ENCODE peak calls at places on chromosomes 1 and 21, in four cellular contexts. T is lung; C is Peyer's patch; R is activated CD4-positive, alpha-beta T cell treated with anti-CD3 and anti-CD28 coated beads, Interleukin-2, amount 50 U/mL, for 24 hours. N is an unnamed sample.

GRCh38 chr1:55352080-55352800 is 137.1 kb upstream of the USP24 start:
- DNase-seq in T (no peak), C (no peak), R (no peak), N (no peak)

GRCh38 chr1:172380441-172381244 is 39.8 kb upstream of the C1orf105 start:
- DNase-seq in T (no peak), C (peak), R (no peak), N (no peak)

GRCh38 chr1:15426492-15427279 is 11.6 kb upstream of the CTRC start:
- DNase-seq in T (no peak), C (no peak), R (no peak), N (no peak)

GRCh38 chr1:115829947-115830346 is 11.0 kb downstream of the NHLH2 start:
- DNase-seq in T (no peak), C (no peak), R (no peak), N (no peak)

GRCh38 chr1:18854331-18855025 is 5.0 kb downstream of the TAS1R2 start:
- DNase-seq in T (no peak), C (no peak), R (no peak), N (no peak)

GRCh38 chr1:17861685-17862084 is 106.6 kb downstream of the ACTL8 start:
- DNase-seq in T (no peak), C (no peak), R (no peak), N (no peak)

GRCh38 chr21:17270234-17270633 is 242.6 kb upstream of the CXADR start:
- DNase-seq in T (no peak), C (no peak), R (no peak), N (no peak)

GRCh38 chr1:49102752-49103151 is 326.1 kb upstream of the BEND5 start:
- DNase-seq in T (no peak), C (no peak), R (no peak), N (no peak)

GRCh38 chr1:240001177-240001740 is 90.4 kb upstream of the FMN2 start:
- DNase-seq in T (no peak), C (no peak), R (no peak), N (no peak)

GRCh38 chr1:215002471-215002870 is 80.1 kb upstream of the KCNK2 start:
- DNase-seq in T (no peak), C (no peak), R (no peak), N (no peak)

GRCh38 chr1:181112071-181112929 is 23.8 kb downstream of the IER5 start:
- DNase-seq in T (peak), C (no peak), R (no peak), N (peak)

GRCh38 chr1:29685387-29685786 is 449.1 kb downstream of the PTPRU start:
- DNase-seq in T (no peak), C (no peak), R (no peak), N (no peak)

GRCh38 chr1:1080122-1080753 is 6.1 kb upstream of the RNF223 start:
- DNase-seq in T (peak), C (no peak), R (no peak), N (peak)

GRCh38 chr1:183630748-183631147 is 4.8 kb downstream of the ARPC5 start:
- DNase-seq in T (no peak), C (no peak), R (no peak), N (no peak)

GRCh38 chr1:95287825-95288224 is 53.8 kb downstream of the RWDD3 start:
- DNase-seq in T (no peak), C (no peak), R (no peak), N (no peak)

GRCh38 chr1:214720561-214720960 is 117.6 kb downstream of the CENPF start:
- DNase-seq in T (no peak), C (no peak), R (no peak), N (no peak)

GRCh38 chr1:15110128-15110866 is 43.2 kb upstream of the TMEM51 start:
- DNase-seq in T (no peak), C (no peak), R (no peak), N (no peak)

GRCh38 chr1:150887018-150887417 is at the start of gene CTXND2:
- DNase-seq in T (no peak), C (no peak), R (no peak), N (no peak)

GRCh38 chr1:156767879-156768608 is 709 bp downstream of the PRCC start:
- DNase-seq in T (peak), C (peak), R (no peak), N (no peak)

GRCh38 chr1:154479764-154480421 is 22.1 kb upstream of the TDRD10 start:
- DNase-seq in T (peak), C (peak), R (no peak), N (no peak)

GRCh38 chr21:28068455-28069358 is 924.0 kb downstream of the LTN1 start:
- DNase-seq in T (no peak), C (no peak), R (no peak), N (no peak)

GRCh38 chr1:214518387-214518786 is 33.0 kb downstream of the PTPN14 start:
- DNase-seq in T (no peak), C (no peak), R (no peak), N (no peak)

GRCh38 chr1:21956720-21957552 is 19.8 kb upstream of the HSPG2 start:
- DNase-seq in T (peak), C (peak), R (peak), N (peak)

GRCh38 chr1:168842306-168842705 is 113.3 kb upstream of the DPT start:
- DNase-seq in T (no peak), C (no peak), R (no peak), N (no peak)

N was measured in right lobe of liver.